ENCODE peak calls at places on chromosomes 11 and 22, in six cellular contexts. W is IMR-90, U is H1, C is mesenchymal stem cell, P is neuronal stem cell, Z is H9. L is an unnamed sample.

GRCh38 chr11:97856666-97857065 is 1164.1 kb upstream of the CNTN5 start:
- DNase-seq in W (no peak), U (peak), C (no peak), P (no peak), Z (no peak), L (peak)

GRCh38 chr11:78514922-78515502 is 59.7 kb downstream of the NARS2 start:
- DNase-seq in W (no peak), U (no peak), C (peak), P (no peak), Z (no peak), L (no peak)

GRCh38 chr11:76296731-76297130 is 84.2 kb downstream of the THAP12 start:
- DNase-seq in W (no peak), U (no peak), C (no peak), P (no peak), Z (no peak), L (no peak)

GRCh38 chr11:103735497-103736032 is 300.9 kb upstream of the DDI1 start:
- DNase-seq in W (peak), U (no peak), C (peak), P (no peak), Z (no peak), L (no peak)

GRCh38 chr11:118230088-118230487 is 5.3 kb upstream of the JAML start:
- DNase-seq in W (no peak), U (no peak), C (no peak), P (no peak), Z (no peak), L (no peak)

GRCh38 chr22:42769574-42770447 is 49.1 kb upstream of the A4GALT start:
- DNase-seq in W (peak), U (no peak), C (peak), P (no peak), Z (no peak), L (no peak)

GRCh38 chr11:111720801-111721494 is 45.2 kb downstream of the PPP2R1B start:
- DNase-seq in W (no peak), U (no peak), C (no peak), P (no peak), Z (no peak), L (no peak)

GRCh38 chr11:111819161-111820058 is 52.0 kb downstream of the ALG9 start:
- DNase-seq in W (peak), U (no peak), C (peak), P (no peak), Z (no peak), L (no peak)

GRCh38 chr11:125886997-125887372 is 483 bp upstream of the HYLS1 start:
- DNase-seq in W (no peak), U (no peak), C (no peak), P (no peak), Z (peak), L (no peak)

GRCh38 chr11:111064118-111064517 is 181.4 kb upstream of the POU2AF2 start:
- DNase-seq in W (peak), U (no peak), C (peak), P (no peak), Z (no peak), L (no peak)

GRCh38 chr22:32839776-32840571 is 38.5 kb downstream of the TIMP3 start:
- DNase-seq in W (peak), U (no peak), C (peak), P (no peak), Z (no peak), L (no peak)

GRCh38 chr22:48576333-48577013 is 1251.2 kb downstream of the BRD1 start:
- DNase-seq in W (no peak), U (peak), C (no peak), P (peak), Z (peak), L (peak)

GRCh38 chr22:38196791-38197429 is 4.9 kb upstream of the MAFF start:
- DNase-seq in W (no peak), U (peak), C (no peak), P (no peak), Z (peak), L (no peak)

GRCh38 chr11:104853276-104853675 is 45.0 kb downstream of the CASP12 start:
- DNase-seq in W (no peak), U (no peak), C (no peak), P (no peak), Z (no peak), L (no peak)

GRCh38 chr11:86918943-86919342 is 36.3 kb downstream of the FZD4 start:
- DNase-seq in W (no peak), U (no peak), C (no peak), P (no peak), Z (no peak), L (no peak)

GRCh38 chr11:86919557-86920210 is 35.5 kb downstream of the FZD4 start:
- DNase-seq in W (peak), U (no peak), C (peak), P (peak), Z (peak), L (peak)

GRCh38 chr11:86917577-86917976 is 37.6 kb downstream of the FZD4 start:
- DNase-seq in W (no peak), U (no peak), C (no peak), P (no peak), Z (no peak), L (no peak)

GRCh38 chr11:86914836-86915519 is 40.2 kb downstream of the FZD4 start:
- DNase-seq in W (no peak), U (no peak), C (no peak), P (no peak), Z (no peak), L (no peak)

DNA sequence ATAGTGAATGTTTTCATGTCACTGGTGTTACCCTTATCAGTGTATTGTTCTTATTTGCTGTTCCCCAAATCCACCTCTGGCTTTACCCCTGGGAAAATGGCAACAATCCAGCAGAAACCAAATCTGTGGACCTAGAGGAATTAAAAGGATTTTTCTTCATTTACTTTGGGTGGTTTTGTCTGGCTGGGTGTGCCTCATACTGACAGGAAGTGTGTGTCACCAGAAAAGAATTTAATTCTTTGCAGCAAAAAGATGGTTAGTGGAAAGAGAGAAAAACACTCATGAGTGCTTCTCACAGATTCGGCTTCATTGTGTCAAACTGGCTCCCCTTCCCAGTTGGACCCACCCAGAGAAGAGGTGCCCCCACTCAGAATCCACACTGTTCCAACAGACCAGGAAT is 38.9 kb downstream of the FZD4 start:
- DNase-seq in W (peak), U (no peak), C (peak), P (no peak), Z (no peak), L (peak)
- H2BK5ac ChIP-seq in W (peak), U (no peak), C (peak), P (no peak), Z (no peak), L (no peak)

GRCh38 chr11:63871962-63872832 is 33.3 kb downstream of the MARK2 start:
- DNase-seq in W (peak), U (no peak), C (peak), P (no peak), Z (peak), L (peak)
- H2BK15ac ChIP-seq in W (no peak), U (no peak), C (no peak), P (no peak), Z (no peak), L (no peak)

GRCh38 chr11:74002832-74003231 is 6.1 kb downstream of the UCP3 start:
- DNase-seq in W (no peak), U (no peak), C (no peak), P (no peak), Z (no peak), L (no peak)
- H2BK5ac ChIP-seq in W (no peak), U (no peak), C (no peak), P (no peak), Z (no peak), L (no peak)

GRCh38 chr22:24205438-24206189 is 24.3 kb downstream of the SUSD2 start:
- DNase-seq in W (no peak), U (no peak), C (no peak), P (no peak), Z (no peak), L (no peak)
- H2BK15ac ChIP-seq in W (peak), U (no peak), C (no peak), P (no peak), Z (no peak), L (no peak)

DNA sequence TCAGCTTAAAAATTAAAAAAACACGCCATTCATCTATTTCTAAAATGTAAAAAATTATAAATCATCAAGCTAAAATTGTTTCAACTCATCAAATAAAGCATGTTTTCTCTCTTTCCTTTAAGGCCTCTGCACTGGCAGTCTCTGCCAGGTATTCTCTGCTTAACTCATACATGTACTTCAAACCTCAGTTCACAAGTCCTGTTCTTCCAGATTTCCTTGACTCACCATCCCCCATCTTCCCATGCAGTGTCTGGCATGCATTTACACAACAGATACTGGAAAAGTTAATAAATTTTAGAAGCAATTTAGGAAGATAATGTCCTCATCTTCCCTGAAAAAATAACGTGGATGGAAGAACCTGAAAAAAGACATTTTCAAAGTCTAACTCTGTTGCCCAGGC is 32.5 kb downstream of the CSTF3 start:
- DNase-seq in W (no peak), U (no peak), C (no peak), P (no peak), Z (no peak), L (no peak)
- H2BK5ac ChIP-seq in W (no peak), U (no peak), C (no peak), P (no peak), Z (no peak), L (no peak)

DNA sequence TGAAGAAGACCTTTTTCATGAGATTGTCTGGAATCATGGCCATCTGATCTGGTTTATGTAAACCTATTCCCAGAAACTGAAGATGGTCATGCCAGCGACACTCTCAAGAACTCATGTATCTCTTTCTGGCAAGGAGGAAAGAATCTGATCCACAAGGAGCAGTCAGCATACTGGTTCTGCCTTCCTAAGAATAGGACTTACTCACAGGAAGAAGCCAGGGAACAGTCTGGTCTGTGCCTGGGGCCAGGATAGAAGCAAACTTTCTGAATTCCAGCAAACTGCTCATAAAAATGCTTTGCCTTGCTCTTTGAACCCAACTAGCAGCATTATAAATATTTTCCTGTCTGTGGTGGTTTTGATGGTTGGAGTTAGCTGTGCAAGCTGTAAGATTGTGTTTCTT is 628.1 kb upstream of the ANO5 start:
- DNase-seq in W (no peak), U (no peak), C (no peak), P (no peak), Z (no peak), L (no peak)
- H2BK15ac ChIP-seq in W (no peak), U (no peak), C (no peak), P (no peak), Z (no peak), L (no peak)

L was measured in mesendoderm.